ENCODE peak calls at places on chromosomes 6 and 20, in ten cellular contexts. L is HT-29; G is endothelial cell; W is adrenal gland; V is HCT116; S is EL; N is ACHN; Q is stimulated activated CD4-positive, alpha-beta T cell treated with anti-CD3 and anti-CD28 coated beads, Interleukin-2, amount 100 ng/mL, for 48 hours; T is naive thymus-derived CD8-positive, alpha-beta T cell; O is HS-5. A is an unnamed sample.

GRCh38 chr6:119182404-119182803 is 103.9 kb upstream of the FAM184A start:
- DNase-seq in G (no peak), V (no peak), T (no peak), S (no peak), N (no peak), W (no peak), Q (no peak), L (no peak), O (no peak), A (no peak)

GRCh38 chr20:39829713-39830112 is 859.3 kb downstream of the MAFB start:
- DNase-seq in O (no peak), Q (no peak), S (no peak), N (no peak), T (no peak), G (no peak), V (no peak), L (no peak), W (no peak), A (no peak)

GRCh38 chr6:116557863-116558262 is 4.3 kb downstream of the CALHM4 start:
- DNase-seq in L (peak), G (no peak), O (peak), N (peak), V (peak), T (no peak), Q (no peak), S (peak), W (peak), A (no peak)

GRCh38 chr6:35477551-35478179 is 9.5 kb downstream of the RPL10A start:
- DNase-seq in O (no peak), V (no peak), W (no peak), G (no peak), L (no peak), Q (no peak), S (no peak), N (no peak), T (no peak), A (no peak)

GRCh38 chr20:36051318-36052116 is 83.1 kb downstream of the CNBD2 start:
- DNase-seq in S (no peak), L (no peak), O (no peak), Q (no peak), N (no peak), T (no peak), G (no peak), W (no peak), V (no peak), A (peak)

GRCh38 chr6:148507774-148508173 is 165.1 kb downstream of the SASH1 start:
- DNase-seq in Q (no peak), V (no peak), L (no peak), S (peak), W (no peak), T (no peak), O (no peak), G (no peak), N (no peak), A (no peak)

GRCh38 chr6:109454483-109455160 is 950 bp downstream of the MICAL1 start:
- DNase-seq in L (peak), O (no peak), V (no peak), G (no peak), W (peak), Q (peak), S (no peak), N (no peak), T (peak), A (no peak)

GRCh38 chr20:49559411-49560081 is 8.4 kb downstream of the PTGIS start:
- DNase-seq in O (no peak), T (no peak), L (no peak), V (no peak), Q (no peak), G (no peak), W (no peak), S (peak), N (no peak), A (no peak)

GRCh38 chr6:20212392-20213111 is at the start of gene MBOAT1:
- DNase-seq in O (peak), L (peak), W (peak), T (peak), Q (peak), V (peak), N (peak), S (peak), G (peak), A (peak)

GRCh38 chr6:29941476-29941875 is 856 bp upstream of the HLA-A start:
- DNase-seq in Q (no peak), S (peak), T (no peak), N (no peak), V (no peak), G (no peak), O (no peak), W (no peak), L (no peak), A (no peak)

GRCh38 chr6:3109755-3110154 is 8.8 kb upstream of the BPHL start:
- DNase-seq in V (no peak), N (no peak), W (no peak), O (no peak), T (no peak), L (no peak), Q (no peak), S (no peak), G (no peak), A (no peak)

GRCh38 chr6:13917141-13917540 is 7.6 kb upstream of the RNF182 start:
- DNase-seq in T (no peak), G (no peak), W (no peak), V (no peak), O (no peak), N (no peak), S (peak), Q (no peak), L (no peak), A (no peak)

GRCh38 chr20:703426-703825 is 27.8 kb upstream of the SCRT2 start:
- DNase-seq in L (no peak), Q (no peak), O (no peak), T (no peak), V (no peak), G (no peak), S (no peak), N (no peak), W (no peak), A (no peak)

GRCh38 chr20:44810061-44810390 is 320 bp downstream of the RIMS4 start:
- DNase-seq in N (no peak), Q (no peak), T (no peak), S (no peak), O (no peak), L (no peak), V (no peak), W (no peak), G (no peak), A (no peak)

GRCh38 chr20:4782373-4782772 is 60.7 kb downstream of the PRND start:
- DNase-seq in W (no peak), T (no peak), Q (no peak), G (no peak), N (no peak), V (no peak), L (peak), O (no peak), S (no peak), A (no peak)